ENCODE peak calls at places on chromosomes 2 and 18, in ten cellular contexts. One of them, this sample, is unnamed.

GRCh38 chr18:21820035-21820810 is 79.6 kb downstream of the MIB1 start:
- DNase-seq in tibial nerve: no peak
- DNase-seq in heart left ventricle: no peak
- DNase-seq in transverse colon: no peak
- DNase-seq in thyroid gland: no peak
- DNase-seq in body of pancreas: no peak
- DNase-seq in HepG2: peak; percentile 8
- DNase-seq in ovary: no peak
- DNase-seq in testis: no peak
- DNase-seq in HCT116: peak; percentile 7
- DNase-seq in this sample: no peak

GRCh38 chr18:11985532-11985931 is 4.2 kb downstream of the IMPA2 start:
- DNase-seq in testis: no peak
- DNase-seq in thyroid gland: no peak
- DNase-seq in heart left ventricle: no peak
- DNase-seq in HepG2: no peak
- DNase-seq in HCT116: no peak
- DNase-seq in ovary: peak; percentile 13
- DNase-seq in tibial nerve: no peak
- DNase-seq in body of pancreas: no peak
- DNase-seq in transverse colon: no peak
- DNase-seq in this sample: no peak

GRCh38 chr18:140670-141266 is 17.6 kb upstream of the USP14 start:
- DNase-seq in ovary: no peak
- DNase-seq in HCT116: no peak
- DNase-seq in thyroid gland: no peak
- DNase-seq in tibial nerve: no peak
- DNase-seq in heart left ventricle: no peak
- DNase-seq in testis: no peak
- DNase-seq in body of pancreas: no peak
- DNase-seq in HepG2: no peak
- DNase-seq in transverse colon: no peak
- DNase-seq in this sample: no peak

GRCh38 chr2:36408198-36408703 is 52.7 kb downstream of the CRIM1 start:
- DNase-seq in HepG2: no peak
- DNase-seq in body of pancreas: no peak
- DNase-seq in heart left ventricle: no peak
- DNase-seq in ovary: peak; percentile 57
- DNase-seq in testis: no peak
- DNase-seq in thyroid gland: no peak
- DNase-seq in transverse colon: no peak
- DNase-seq in HCT116: no peak
- DNase-seq in tibial nerve: no peak
- DNase-seq in this sample: no peak

GRCh38 chr2:190468814-190469569 is 60.8 kb downstream of the MFSD6 start:
- DNase-seq in heart left ventricle: peak; percentile 82
- DNase-seq in transverse colon: peak; percentile 83
- DNase-seq in ovary: peak; percentile 73
- DNase-seq in thyroid gland: peak; percentile 87
- DNase-seq in tibial nerve: peak; percentile 88
- DNase-seq in HCT116: peak; percentile 35
- DNase-seq in HepG2: peak; percentile 40
- DNase-seq in testis: peak; percentile 92
- DNase-seq in body of pancreas: peak; percentile 59
- DNase-seq in this sample: peak; percentile 84

GRCh38 chr2:220057922-220058321 is 430.5 kb downstream of the SLC4A3 start:
- DNase-seq in testis: no peak
- DNase-seq in body of pancreas: no peak
- DNase-seq in tibial nerve: no peak
- DNase-seq in HepG2: no peak
- DNase-seq in HCT116: no peak
- DNase-seq in thyroid gland: peak; percentile 87
- DNase-seq in ovary: no peak
- DNase-seq in transverse colon: no peak
- DNase-seq in heart left ventricle: no peak
- DNase-seq in this sample: no peak

GRCh38 chr2:56542213-56542612 is 358.4 kb downstream of the CCDC85A start:
- DNase-seq in heart left ventricle: no peak
- DNase-seq in body of pancreas: no peak
- DNase-seq in tibial nerve: no peak
- DNase-seq in HepG2: no peak
- DNase-seq in HCT116: no peak
- DNase-seq in transverse colon: no peak
- DNase-seq in thyroid gland: no peak
- DNase-seq in testis: no peak
- DNase-seq in ovary: no peak
- DNase-seq in this sample: no peak

GRCh38 chr2:144509548-144510205 is 10.2 kb downstream of the ZEB2 start:
- DNase-seq in HepG2: no peak
- DNase-seq in body of pancreas: no peak
- DNase-seq in ovary: no peak
- DNase-seq in thyroid gland: no peak
- DNase-seq in testis: no peak
- DNase-seq in tibial nerve: no peak
- DNase-seq in heart left ventricle: no peak
- DNase-seq in transverse colon: no peak
- DNase-seq in HCT116: no peak
- DNase-seq in this sample: no peak

GRCh38 chr2:30448308-30448707 is 1.3 kb downstream of the LCLAT1 start:
- DNase-seq in HepG2: no peak
- DNase-seq in testis: no peak
- DNase-seq in tibial nerve: no peak
- DNase-seq in thyroid gland: no peak
- DNase-seq in transverse colon: no peak
- DNase-seq in heart left ventricle: no peak
- DNase-seq in HCT116: no peak
- DNase-seq in body of pancreas: no peak
- DNase-seq in ovary: no peak
- DNase-seq in this sample: no peak

GRCh38 chr2:30445266-30445821 is 1.7 kb upstream of the LCLAT1 start:
- DNase-seq in HCT116: no peak
- DNase-seq in ovary: no peak
- DNase-seq in body of pancreas: no peak
- DNase-seq in transverse colon: no peak
- DNase-seq in heart left ventricle: no peak
- DNase-seq in thyroid gland: no peak
- DNase-seq in tibial nerve: no peak
- DNase-seq in testis: no peak
- DNase-seq in HepG2: no peak
- DNase-seq in this sample: no peak

GRCh38 chr2:30446602-30447148 is 371 bp upstream of the LCLAT1 start:
- DNase-seq in body of pancreas: no peak
- DNase-seq in HepG2: no peak
- DNase-seq in ovary: no peak
- DNase-seq in testis: no peak
- DNase-seq in heart left ventricle: no peak
- DNase-seq in thyroid gland: no peak
- DNase-seq in transverse colon: no peak
- DNase-seq in tibial nerve: no peak
- DNase-seq in HCT116: no peak
- DNase-seq in this sample: no peak

GRCh38 chr2:30450025-30450424 is 3.0 kb downstream of the LCLAT1 start:
- DNase-seq in testis: no peak
- DNase-seq in heart left ventricle: no peak
- DNase-seq in thyroid gland: no peak
- DNase-seq in HCT116: no peak
- DNase-seq in HepG2: no peak
- DNase-seq in transverse colon: no peak
- DNase-seq in body of pancreas: peak; percentile 16
- DNase-seq in ovary: no peak
- DNase-seq in tibial nerve: no peak
- DNase-seq in this sample: no peak

GRCh38 chr2:30447149-30448045 is at the start of gene LCLAT1:
- DNase-seq in HepG2: peak; percentile 59
- DNase-seq in testis: peak; percentile 89
- DNase-seq in transverse colon: peak; percentile 84
- DNase-seq in thyroid gland: peak; percentile 74
- DNase-seq in HCT116: peak; percentile 37
- DNase-seq in ovary: peak; percentile 89
- DNase-seq in heart left ventricle: peak; percentile 87
- DNase-seq in body of pancreas: peak; percentile 73
- DNase-seq in tibial nerve: peak; percentile 62
- DNase-seq in this sample: peak; percentile 91
- TF ChIP-seq CTCF in HepG2: peak; percentile 44
- TF ChIP-seq CTCF in testis: no peak
- TF ChIP-seq CTCF in transverse colon: no peak
- TF ChIP-seq CTCF in thyroid gland: no peak
- TF ChIP-seq CTCF in HCT116: no peak
- TF ChIP-seq CTCF in ovary: no peak
- TF ChIP-seq CTCF in heart left ventricle: peak; percentile 10
- TF ChIP-seq CTCF in body of pancreas: no peak
- TF ChIP-seq CTCF in tibial nerve: peak; percentile 9
- TF ChIP-seq CTCF in this sample: no peak

DNA sequence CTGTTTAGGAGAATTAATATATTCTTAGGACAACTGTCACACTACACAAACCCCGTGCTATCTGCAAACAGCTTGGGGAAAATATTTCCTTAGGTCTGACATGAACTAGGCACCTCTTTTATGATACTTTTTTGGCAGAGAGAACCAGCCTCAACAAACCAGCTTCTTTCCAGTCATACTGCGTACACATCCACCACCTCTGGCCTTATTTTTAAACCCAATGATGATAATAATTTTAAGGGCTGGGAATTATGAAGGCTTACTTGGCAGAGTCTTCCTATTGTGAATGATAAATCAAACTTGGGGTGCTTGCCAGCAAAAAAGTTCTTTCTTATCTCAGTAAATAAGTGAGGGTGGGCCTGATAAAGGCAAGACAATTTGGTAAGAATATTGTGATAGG is 1230.2 kb upstream of the ZEB2 start:
- DNase-seq in tibial nerve: no peak
- DNase-seq in heart left ventricle: no peak
- DNase-seq in transverse colon: no peak
- DNase-seq in body of pancreas: no peak
- DNase-seq in HepG2: no peak
- DNase-seq in testis: no peak
- DNase-seq in ovary: no peak
- DNase-seq in thyroid gland: no peak
- DNase-seq in HCT116: no peak
- DNase-seq in this sample: no peak
- H3K4me3 ChIP-seq in tibial nerve: no peak overlapping the region
- H3K4me3 ChIP-seq in heart left ventricle: no peak overlapping the region
- H3K4me3 ChIP-seq in transverse colon: no peak overlapping the region
- H3K4me3 ChIP-seq in body of pancreas: no peak overlapping the region
- H3K4me3 ChIP-seq in HepG2: no peak overlapping the region
- H3K4me3 ChIP-seq in testis: no peak overlapping the region
- H3K4me3 ChIP-seq in ovary: no peak overlapping the region
- H3K4me3 ChIP-seq in thyroid gland: no peak overlapping the region
- H3K4me3 ChIP-seq in HCT116: no peak overlapping the region
- H3K4me3 ChIP-seq in this sample: no peak overlapping the region

GRCh38 chr2:161417428-161418274 is 1.6 kb downstream of the TBR1 start:
- DNase-seq in transverse colon: no peak
- DNase-seq in body of pancreas: no peak
- DNase-seq in tibial nerve: no peak
- DNase-seq in ovary: no peak
- DNase-seq in heart left ventricle: no peak
- DNase-seq in thyroid gland: no peak
- DNase-seq in testis: no peak
- DNase-seq in HCT116: no peak
- DNase-seq in HepG2: no peak
- DNase-seq in this sample: no peak
- TF ChIP-seq POLR2A in transverse colon: no peak
- TF ChIP-seq POLR2A in body of pancreas: no peak
- TF ChIP-seq POLR2A in tibial nerve: no peak
- TF ChIP-seq POLR2A in ovary: no peak
- TF ChIP-seq POLR2A in heart left ventricle: no peak
- TF ChIP-seq POLR2A in thyroid gland: no peak
- TF ChIP-seq POLR2A in testis: no peak
- TF ChIP-seq POLR2A in HCT116: no peak
- TF ChIP-seq POLR2A in HepG2: no peak
- TF ChIP-seq POLR2A in this sample: no peak

GRCh38 chr18:58451115-58451971 is 177.5 kb downstream of the ALPK2 start:
- DNase-seq in thyroid gland: no peak
- DNase-seq in tibial nerve: no peak
- DNase-seq in transverse colon: no peak
- DNase-seq in heart left ventricle: no peak
- DNase-seq in ovary: no peak
- DNase-seq in HepG2: no peak
- DNase-seq in body of pancreas: no peak
- DNase-seq in testis: no peak
- DNase-seq in HCT116: no peak
- DNase-seq in this sample: no peak

GRCh38 chr18:58451972-58452334 is 176.9 kb downstream of the ALPK2 start:
- DNase-seq in body of pancreas: no peak
- DNase-seq in ovary: no peak
- DNase-seq in transverse colon: no peak
- DNase-seq in HepG2: no peak
- DNase-seq in heart left ventricle: no peak
- DNase-seq in tibial nerve: no peak
- DNase-seq in HCT116: no peak
- DNase-seq in testis: no peak
- DNase-seq in thyroid gland: no peak
- DNase-seq in this sample: no peak

GRCh38 chr18:58453913-58454317 is 175.0 kb downstream of the ALPK2 start:
- DNase-seq in ovary: no peak
- DNase-seq in thyroid gland: peak; percentile 9
- DNase-seq in tibial nerve: no peak
- DNase-seq in heart left ventricle: no peak
- DNase-seq in testis: no peak
- DNase-seq in HepG2: no peak
- DNase-seq in body of pancreas: no peak
- DNase-seq in transverse colon: no peak
- DNase-seq in HCT116: no peak
- DNase-seq in this sample: no peak

GRCh38 chr18:58453167-58453804 is 175.6 kb downstream of the ALPK2 start:
- DNase-seq in ovary: no peak
- DNase-seq in testis: no peak
- DNase-seq in transverse colon: no peak
- DNase-seq in HepG2: no peak
- DNase-seq in heart left ventricle: no peak
- DNase-seq in body of pancreas: no peak
- DNase-seq in thyroid gland: no peak
- DNase-seq in tibial nerve: no peak
- DNase-seq in HCT116: no peak
- DNase-seq in this sample: no peak

DNA sequence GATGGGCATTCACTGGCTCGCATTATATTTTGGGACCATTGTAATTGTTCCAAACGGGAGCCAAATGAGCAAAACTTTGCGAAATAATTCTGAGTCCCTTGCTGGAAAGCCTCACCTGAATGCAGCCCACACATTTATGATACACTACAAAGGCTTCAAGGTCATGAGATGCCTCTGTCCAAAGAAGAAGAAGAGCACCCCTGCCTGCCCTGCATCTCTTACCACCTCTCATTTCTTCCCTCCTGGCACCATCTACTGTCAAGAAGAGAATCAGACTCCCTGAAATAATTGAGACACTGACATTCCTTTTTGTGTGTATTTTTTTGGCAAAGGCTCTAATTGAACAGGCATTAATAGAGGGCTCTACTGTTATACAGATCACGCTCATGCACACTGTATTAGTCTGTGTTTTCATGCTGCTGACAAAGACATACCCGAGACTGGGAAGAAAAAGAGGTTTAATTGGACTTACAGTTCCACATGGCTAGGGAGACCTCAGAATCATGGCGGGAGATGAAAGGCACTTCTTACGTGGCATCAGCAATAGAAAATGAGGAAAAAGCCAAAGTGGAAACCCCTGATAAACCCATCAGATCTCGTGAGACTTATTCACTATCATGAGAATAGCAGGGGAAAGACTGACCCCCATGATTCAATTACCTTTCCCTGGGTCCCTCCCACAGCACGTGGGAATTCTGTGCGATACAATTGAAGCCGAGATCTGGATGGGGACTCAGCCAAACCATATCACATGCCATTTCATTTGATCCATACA is 176.3 kb downstream of the ALPK2 start:
- DNase-seq in thyroid gland: no peak
- DNase-seq in tibial nerve: no peak
- DNase-seq in ovary: no peak
- DNase-seq in HepG2: no peak
- DNase-seq in testis: no peak
- DNase-seq in HCT116: no peak
- DNase-seq in heart left ventricle: no peak
- DNase-seq in body of pancreas: no peak
- DNase-seq in transverse colon: no peak
- DNase-seq in this sample: no peak
- TF ChIP-seq CTCF in thyroid gland: no peak
- TF ChIP-seq CTCF in tibial nerve: no peak
- TF ChIP-seq CTCF in ovary: no peak
- TF ChIP-seq CTCF in HepG2: no peak
- TF ChIP-seq CTCF in testis: no peak
- TF ChIP-seq CTCF in HCT116: no peak
- TF ChIP-seq CTCF in heart left ventricle: no peak
- TF ChIP-seq CTCF in body of pancreas: no peak
- TF ChIP-seq CTCF in transverse colon: no peak
- TF ChIP-seq CTCF in this sample: no peak

This sample was measured in adrenal gland.